ENCODE peak calls at places on chromosomes 3 and 15, in nine cellular contexts. V is CD8-positive, alpha-beta T cell; K is testis; E is astrocyte of the cerebellum; X is adipocyte; D is HFF-Myc; Q is GM12865; F is SJSA1; H is astrocyte of the spinal cord. W is an unnamed sample.

GRCh38 chr3:140972833-140973232 is 31.2 kb downstream of the SLC25A36 start:
- DNase-seq in V (no peak), K (no peak), E (no peak), X (peak; percentile 56), D (no peak), Q (no peak), F (no peak), H (peak; percentile 31), W (no peak)

GRCh38 chr3:79424811-79425210 is 343.0 kb downstream of the ROBO1 start:
- DNase-seq in V (no peak), K (no peak), E (no peak), X (no peak), D (no peak), Q (no peak), F (no peak), H (no peak), W (no peak)

GRCh38 chr3:126749931-126750759 is 46.1 kb downstream of the CHCHD6 start:
- DNase-seq in V (peak; percentile 19), K (no peak), E (no peak), X (no peak), D (no peak), Q (no peak), F (no peak), H (no peak), W (no peak)

GRCh38 chr3:9316881-9317341 is 45.9 kb upstream of the THUMPD3 start:
- DNase-seq in V (no peak), K (peak; percentile 49), E (peak; percentile 42), X (peak; percentile 49), D (peak; percentile 19), Q (no peak), F (peak; percentile 45), H (peak; percentile 68), W (no peak)

GRCh38 chr3:147397155-147397888 is 9.0 kb downstream of the ZIC4 start:
- DNase-seq in V (no peak), K (no peak), E (peak; percentile 97), X (no peak), D (no peak), Q (no peak), F (no peak), H (peak; percentile 99), W (no peak)

GRCh38 chr3:139281096-139281495 is 62.7 kb upstream of the MRPS22 start:
- DNase-seq in V (no peak), K (no peak), E (no peak), X (peak; percentile 15), D (no peak), Q (no peak), F (no peak), H (no peak), W (no peak)

GRCh38 chr3:156811092-156811862 is 14.9 kb upstream of the LEKR1 start:
- DNase-seq in V (no peak), K (no peak), E (no peak), X (peak; percentile 68), D (peak; percentile 84), Q (no peak), F (no peak), H (peak; percentile 64), W (no peak)

GRCh38 chr3:188760408-188760807 is 411.4 kb upstream of the TPRG1 start:
- DNase-seq in V (no peak), K (no peak), E (peak; percentile 44), X (peak; percentile 19), D (no peak), Q (no peak), F (no peak), H (peak; percentile 65), W (no peak)

GRCh38 chr15:85618956-85619491 is 175.7 kb downstream of the KLHL25 start:
- DNase-seq in V (peak; percentile 55), K (peak; percentile 85), E (peak; percentile 97), X (peak; percentile 96), D (peak; percentile 84), Q (peak; percentile 29), F (peak; percentile 83), H (peak; percentile 99), W (peak; percentile 48)

GRCh38 chr3:170726976-170727661 is 141.2 kb upstream of the SLC7A14 start:
- DNase-seq in V (no peak), K (no peak), E (peak; percentile 80), X (peak; percentile 91), D (no peak), Q (no peak), F (peak; percentile 58), H (peak; percentile 94), W (no peak)

GRCh38 chr3:197926418-197926817 is 23.6 kb upstream of the RPL35A start:
- DNase-seq in V (no peak), K (no peak), E (no peak), X (no peak), D (no peak), Q (no peak), F (no peak), H (no peak), W (no peak)

GRCh38 chr3:116579843-116580242 is 129.7 kb upstream of the TUSC7 start:
- DNase-seq in V (no peak), K (no peak), E (peak; percentile 18), X (peak; percentile 11), D (peak; percentile 1), Q (peak; percentile 1), F (no peak), H (peak; percentile 25), W (no peak)

GRCh38 chr3:114496466-114496865 is 202.6 kb downstream of the TIGIT start:
- DNase-seq in V (no peak), K (no peak), E (no peak), X (peak; percentile 63), D (no peak), Q (no peak), F (no peak), H (no peak), W (no peak)

GRCh38 chr3:184299488-184300376 is 691 bp downstream of the PSMD2 start:
- DNase-seq in V (no peak), K (no peak), E (no peak), X (peak; percentile 62), D (no peak), Q (no peak), F (no peak), H (peak; percentile 38), W (no peak)

GRCh38 chr3:180870008-180870733 is 42.3 kb upstream of the FXR1 start:
- DNase-seq in V (no peak), K (peak; percentile 67), E (no peak), X (peak; percentile 30), D (no peak), Q (no peak), F (no peak), H (no peak), W (no peak)

GRCh38 chr3:183745300-183746098 is 47.9 kb downstream of the YEATS2 start:
- DNase-seq in V (no peak), K (no peak), E (peak; percentile 6), X (peak; percentile 51), D (no peak), Q (no peak), F (peak; percentile 56), H (peak; percentile 33), W (no peak)

GRCh38 chr15:71458089-71458660 is 342.9 kb downstream of the THSD4 start:
- DNase-seq in V (no peak), K (no peak), E (no peak), X (no peak), D (no peak), Q (no peak), F (no peak), H (no peak), W (no peak)

GRCh38 chr3:98848108-98848507 is 53.4 kb downstream of the DCBLD2 start:
- DNase-seq in V (no peak), K (no peak), E (no peak), X (no peak), D (no peak), Q (no peak), F (no peak), H (no peak), W (no peak)

GRCh38 chr15:71496336-71496955 is 313.9 kb upstream of the NR2E3 start:
- DNase-seq in V (no peak), K (no peak), E (no peak), X (no peak), D (no peak), Q (no peak), F (no peak), H (peak; percentile 20), W (no peak)

DNA sequence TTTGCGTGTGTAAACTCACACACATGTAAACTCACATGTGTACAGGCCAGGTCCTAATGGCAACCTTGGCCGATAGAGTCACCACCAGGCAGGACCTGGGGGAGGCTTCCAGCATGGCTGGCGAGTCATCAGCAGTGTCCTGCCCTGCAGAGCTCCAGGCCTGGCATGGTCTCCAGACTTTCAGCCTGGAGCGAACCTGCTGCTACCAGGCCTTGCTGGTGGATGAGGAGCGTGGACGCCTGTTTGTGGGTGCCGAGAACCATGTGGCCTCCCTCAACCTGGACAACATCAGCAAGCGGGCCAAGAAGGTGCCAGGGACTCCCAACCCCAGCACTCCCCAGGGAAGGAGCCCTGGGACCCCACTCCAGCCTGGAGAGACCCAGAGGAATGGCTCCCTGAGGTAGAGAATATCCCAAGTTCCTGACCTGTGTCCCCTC is 1.0 kb downstream of the SEMA3B start:
- DNase-seq in V (no peak), K (no peak), E (no peak), X (no peak), D (no peak), Q (no peak), F (no peak), H (no peak), W (no peak)
- H3K4me3 ChIP-seq in V (no peak overlapping the region), K (no peak overlapping the region), E (no peak overlapping the region), X (no peak overlapping the region), D (no peak overlapping the region), Q (no peak overlapping the region), F (no peak overlapping the region), H (no peak overlapping the region), W (peak overlapping the region; percentile 61)

GRCh38 chr3:172153335-172153861 is 114.0 kb downstream of the FNDC3B start:
- DNase-seq in V (peak; percentile 57), K (peak; percentile 96), E (peak; percentile 95), X (peak; percentile 96), D (peak; percentile 89), Q (no peak), F (peak; percentile 90), H (peak; percentile 99), W (no peak)
- H3K4me3 ChIP-seq in V (no peak overlapping the region), K (no peak overlapping the region), E (no peak overlapping the region), X (peak overlapping the region; percentile 43), D (peak overlapping the region; percentile 8), Q (no peak overlapping the region), F (no peak overlapping the region), H (no peak overlapping the region), W (no peak overlapping the region)

GRCh38 chr3:137032465-137033120 is 74.8 kb downstream of the IL20RB start:
- DNase-seq in V (peak; percentile 80), K (peak; percentile 96), E (peak; percentile 55), X (peak; percentile 95), D (peak; percentile 71), Q (peak; percentile 83), F (peak; percentile 83), H (peak; percentile 83), W (peak; percentile 26)
- H3K4me3 ChIP-seq in V (peak overlapping the region; percentile 19), K (peak overlapping the region; percentile 48), E (peak overlapping the region; percentile 37), X (peak overlapping the region; percentile 77), D (peak overlapping the region; percentile 31), Q (peak overlapping the region; percentile 29), F (no peak overlapping the region), H (peak overlapping the region; percentile 45), W (peak overlapping the region; percentile 39)

DNA sequence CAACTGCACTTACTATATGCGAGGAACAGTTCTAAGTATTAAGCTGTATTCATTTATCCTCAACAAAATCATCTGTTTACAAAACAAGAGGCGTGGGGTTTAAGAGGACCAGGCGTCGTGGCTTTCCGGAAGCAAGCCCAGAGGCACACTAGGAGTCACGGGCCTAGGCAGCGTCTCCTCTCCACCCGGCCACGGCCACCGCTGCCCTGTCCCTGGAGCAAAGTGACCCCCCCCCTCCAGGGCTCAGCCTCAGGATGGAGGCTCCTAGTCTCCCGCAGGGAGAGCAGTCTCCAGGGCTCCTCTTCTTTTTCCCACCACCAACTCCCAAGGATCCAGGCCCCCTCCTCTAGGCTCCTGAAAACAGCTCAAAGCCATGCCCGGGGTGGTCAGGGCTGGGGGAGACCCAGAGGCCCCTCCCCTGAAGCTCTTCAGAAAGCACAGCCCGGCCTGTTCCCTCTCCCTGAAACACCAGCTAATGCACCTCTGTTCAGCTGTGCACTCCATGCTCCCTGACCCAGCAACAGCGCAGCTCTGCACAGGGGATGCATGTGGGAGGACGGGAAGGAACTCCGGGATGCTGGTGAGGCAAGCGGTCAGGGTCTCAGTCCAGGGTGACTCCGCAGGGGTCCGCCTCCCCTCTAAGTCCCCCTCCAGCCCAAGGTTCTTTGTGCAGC is 16.8 kb downstream of the TNK2 start:
- DNase-seq in V (no peak), K (no peak), E (no peak), X (no peak), D (no peak), Q (no peak), F (no peak), H (no peak), W (no peak)
- H3K4me3 ChIP-seq in V (no peak overlapping the region), K (no peak overlapping the region), E (peak overlapping the region; percentile 36), X (peak overlapping the region; percentile 69), D (no peak overlapping the region), Q (no peak overlapping the region), F (no peak overlapping the region), H (peak overlapping the region; percentile 46), W (no peak overlapping the region)